ENCODE peak calls at places on chromosomes 1 and 21, in five cellular contexts. One of them, this sample, is unnamed.

GRCh38 chr1:19892628-19893168 is 10.5 kb downstream of the OTUD3 start:
- DNase-seq in GM23338: no peak
- DNase-seq in K562: no peak
- DNase-seq in HepG2: no peak
- DNase-seq in GM12878: no peak
- DNase-seq in this sample: no peak

GRCh38 chr1:209431813-209432442 is 151.6 kb upstream of the CAMK1G start:
- DNase-seq in K562: no peak
- DNase-seq in GM12878: no peak
- DNase-seq in GM23338: no peak
- DNase-seq in HepG2: no peak
- DNase-seq in this sample: no peak

GRCh38 chr1:9510130-9510529 is 29.1 kb upstream of the SLC25A33 start:
- DNase-seq in K562: no peak
- DNase-seq in GM12878: no peak
- DNase-seq in GM23338: no peak
- DNase-seq in HepG2: no peak
- DNase-seq in this sample: no peak

GRCh38 chr1:182617075-182617429 is 12.9 kb upstream of the RGS16 start:
- DNase-seq in GM12878: no peak
- DNase-seq in HepG2: no peak
- DNase-seq in GM23338: no peak
- DNase-seq in K562: no peak
- DNase-seq in this sample: no peak

GRCh38 chr1:231612393-231613089 is 14.0 kb upstream of the DISC1 start:
- DNase-seq in HepG2: no peak
- DNase-seq in K562: no peak
- DNase-seq in GM23338: no peak
- DNase-seq in GM12878: peak; percentile 49
- DNase-seq in this sample: no peak

GRCh38 chr1:179310721-179311120 is 17.1 kb downstream of the SOAT1 start:
- DNase-seq in K562: no peak
- DNase-seq in GM23338: no peak
- DNase-seq in HepG2: no peak
- DNase-seq in GM12878: no peak
- DNase-seq in this sample: peak; percentile 32

GRCh38 chr1:240706150-240706904 is 94.4 kb upstream of the GREM2 start:
- DNase-seq in GM23338: no peak
- DNase-seq in GM12878: no peak
- DNase-seq in K562: no peak
- DNase-seq in HepG2: no peak
- DNase-seq in this sample: no peak

GRCh38 chr1:244834596-244835275 is 722 bp upstream of the COX20 start:
- DNase-seq in K562: no peak
- DNase-seq in HepG2: peak; percentile 91
- DNase-seq in GM23338: peak; percentile 83
- DNase-seq in GM12878: peak; percentile 88
- DNase-seq in this sample: peak; percentile 95

DNA sequence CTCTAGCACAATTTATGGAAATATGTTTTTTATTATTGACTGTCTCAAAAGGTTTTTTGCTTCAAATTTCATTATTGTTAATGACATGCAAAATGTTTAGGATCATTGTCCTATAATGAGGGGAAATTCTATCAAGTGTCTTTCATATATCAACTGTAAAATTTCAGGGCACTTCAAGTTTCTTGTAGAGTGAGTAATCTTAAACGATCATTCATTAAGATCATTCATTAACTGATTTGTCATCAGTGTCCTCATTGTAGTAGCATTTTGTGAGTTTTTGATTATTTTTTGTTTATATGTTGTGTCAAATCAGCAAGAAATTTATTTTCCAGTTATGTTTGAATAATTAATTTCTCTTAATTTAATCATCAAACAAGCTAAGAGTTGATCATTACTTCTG is 111.8 kb upstream of the PRDX6 start:
- DNase-seq in K562: no peak
- DNase-seq in GM23338: no peak
- DNase-seq in HepG2: no peak
- DNase-seq in GM12878: no peak
- DNase-seq in this sample: no peak
- TF ChIP-seq JUNB in K562: no peak
- TF ChIP-seq JUNB in GM23338: no peak
- TF ChIP-seq JUNB in HepG2: no peak
- TF ChIP-seq JUNB in GM12878: no peak
- TF ChIP-seq JUNB in this sample: no peak

GRCh38 chr1:115714572-115715141 is 53.9 kb downstream of the CASQ2 start:
- DNase-seq in HepG2: peak; percentile 41
- DNase-seq in GM23338: peak; percentile 45
- DNase-seq in K562: no peak
- DNase-seq in GM12878: no peak
- DNase-seq in this sample: no peak
- TF ChIP-seq JUNB in HepG2: no peak
- TF ChIP-seq JUNB in GM23338: no peak
- TF ChIP-seq JUNB in K562: no peak
- TF ChIP-seq JUNB in GM12878: no peak
- TF ChIP-seq JUNB in this sample: no peak

GRCh38 chr1:243716901-243717300 is 133.1 kb downstream of the AKT3 start:
- DNase-seq in GM12878: no peak
- DNase-seq in K562: no peak
- DNase-seq in HepG2: no peak
- DNase-seq in GM23338: no peak
- DNase-seq in this sample: no peak
- TF ChIP-seq JUNB in GM12878: no peak
- TF ChIP-seq JUNB in K562: no peak
- TF ChIP-seq JUNB in HepG2: no peak
- TF ChIP-seq JUNB in GM23338: no peak
- TF ChIP-seq JUNB in this sample: no peak

DNA sequence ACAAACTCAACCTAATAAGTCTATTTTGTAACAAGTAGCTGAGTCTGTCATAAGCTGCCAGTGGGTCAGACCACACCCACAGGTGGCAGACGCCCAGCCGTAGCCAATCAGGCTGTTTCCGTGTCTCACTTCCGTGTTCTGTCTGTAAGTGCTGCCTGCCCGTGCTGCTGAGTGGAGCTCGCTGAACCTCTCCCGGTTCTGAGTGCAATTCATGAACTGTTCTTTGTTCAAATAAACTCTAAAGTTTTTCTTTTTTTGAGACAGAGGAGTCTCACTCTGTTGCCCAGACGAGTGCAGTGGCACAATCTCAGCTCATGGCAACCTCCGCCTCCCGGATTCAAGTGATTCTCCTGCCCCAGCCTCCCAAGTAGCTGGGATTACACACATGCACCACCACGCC is 25.1 kb downstream of the POFUT2 start:
- DNase-seq in GM12878: no peak
- DNase-seq in GM23338: no peak
- DNase-seq in HepG2: no peak
- DNase-seq in K562: no peak
- DNase-seq in this sample: no peak
- TF ChIP-seq JUNB in GM12878: no peak
- TF ChIP-seq JUNB in GM23338: no peak
- TF ChIP-seq JUNB in HepG2: no peak
- TF ChIP-seq JUNB in K562: no peak
- TF ChIP-seq JUNB in this sample: no peak

GRCh38 chr21:35282944-35283343 is 233.8 kb upstream of the RUNX1 start:
- DNase-seq in K562: no peak
- DNase-seq in GM12878: no peak
- DNase-seq in GM23338: no peak
- DNase-seq in HepG2: no peak
- DNase-seq in this sample: no peak

GRCh38 chr21:35291963-35292627 is 243.0 kb upstream of the RUNX1 start:
- DNase-seq in HepG2: no peak
- DNase-seq in GM12878: no peak
- DNase-seq in K562: no peak
- DNase-seq in GM23338: no peak
- DNase-seq in this sample: no peak

GRCh38 chr21:35291034-35291433 is 241.9 kb upstream of the RUNX1 start:
- DNase-seq in K562: no peak
- DNase-seq in GM12878: no peak
- DNase-seq in GM23338: no peak
- DNase-seq in HepG2: no peak
- DNase-seq in this sample: no peak

GRCh38 chr21:35284199-35284598 is 235.1 kb upstream of the RUNX1 start:
- DNase-seq in GM12878: no peak
- DNase-seq in GM23338: no peak
- DNase-seq in HepG2: no peak
- DNase-seq in K562: no peak
- DNase-seq in this sample: no peak

GRCh38 chr21:35288238-35288637 is 239.1 kb upstream of the RUNX1 start:
- DNase-seq in GM12878: no peak
- DNase-seq in GM23338: no peak
- DNase-seq in HepG2: no peak
- DNase-seq in K562: no peak
- DNase-seq in this sample: no peak
- TF ChIP-seq JUNB in GM12878: no peak
- TF ChIP-seq JUNB in GM23338: no peak
- TF ChIP-seq JUNB in HepG2: no peak
- TF ChIP-seq JUNB in K562: no peak
- TF ChIP-seq JUNB in this sample: no peak

GRCh38 chr1:7827134-7827955 is 25.5 kb downstream of the UTS2 start:
- DNase-seq in GM23338: peak; percentile 6
- DNase-seq in HepG2: no peak
- DNase-seq in K562: peak; percentile 68
- DNase-seq in GM12878: no peak
- DNase-seq in this sample: no peak

GRCh38 chr1:7826363-7826762 is 26.5 kb downstream of the UTS2 start:
- DNase-seq in HepG2: no peak
- DNase-seq in K562: peak; percentile 28
- DNase-seq in GM23338: no peak
- DNase-seq in GM12878: no peak
- DNase-seq in this sample: no peak

GRCh38 chr1:7824701-7825100 is 28.2 kb downstream of the UTS2 start:
- DNase-seq in GM12878: no peak
- DNase-seq in K562: no peak
- DNase-seq in GM23338: no peak
- DNase-seq in HepG2: no peak
- DNase-seq in this sample: no peak
- TF ChIP-seq JUNB in GM12878: no peak
- TF ChIP-seq JUNB in K562: no peak
- TF ChIP-seq JUNB in GM23338: no peak
- TF ChIP-seq JUNB in HepG2: no peak
- TF ChIP-seq JUNB in this sample: no peak

GRCh38 chr21:42062543-42063022 is 8.5 kb upstream of the UMODL1 start:
- DNase-seq in GM12878: peak; percentile 82
- DNase-seq in K562: no peak
- DNase-seq in HepG2: no peak
- DNase-seq in GM23338: no peak
- DNase-seq in this sample: no peak
- TF ChIP-seq JUNB in GM12878: peak; percentile 38
- TF ChIP-seq JUNB in K562: no peak
- TF ChIP-seq JUNB in HepG2: no peak
- TF ChIP-seq JUNB in GM23338: no peak
- TF ChIP-seq JUNB in this sample: no peak

DNA sequence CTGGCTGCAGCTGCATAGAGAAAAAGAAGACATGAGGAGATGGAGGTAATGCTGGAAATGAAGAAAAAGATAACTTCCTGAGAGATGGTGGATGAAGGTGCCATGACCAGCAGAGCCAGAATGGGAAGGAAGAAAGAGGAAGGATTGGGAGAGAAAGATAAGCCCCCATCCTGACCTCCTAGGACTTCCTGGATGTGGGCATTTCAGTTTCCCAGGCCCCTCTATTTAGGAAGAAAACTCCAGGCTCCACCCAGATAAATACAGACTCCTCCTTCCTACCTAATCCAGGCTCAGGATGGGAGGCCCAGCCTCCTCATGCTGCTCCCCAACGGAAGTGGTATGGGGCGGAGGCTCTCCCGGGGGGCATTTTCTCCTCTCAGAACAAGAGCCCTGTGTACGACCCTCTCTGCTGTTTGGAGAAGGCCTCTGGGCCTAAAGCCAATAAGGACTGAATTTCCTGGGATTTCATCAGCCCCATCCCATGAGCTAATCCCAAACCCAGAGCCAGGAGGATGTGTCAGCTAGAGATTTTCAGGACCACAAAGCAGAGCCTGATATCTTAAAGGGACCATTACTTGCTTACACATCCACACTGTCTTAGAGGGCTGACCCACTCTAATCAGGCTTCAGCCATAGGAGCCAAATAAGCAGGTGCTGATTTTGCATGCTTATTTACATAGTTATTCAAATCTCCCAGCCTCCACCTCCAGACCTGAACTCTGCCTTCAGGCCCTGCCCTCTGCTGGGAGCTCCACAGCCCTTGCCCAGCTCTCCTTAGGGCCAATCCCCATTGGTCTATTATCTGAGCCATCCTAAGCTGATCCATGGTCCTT is 5.1 kb upstream of the ARHGEF2 start:
- DNase-seq in GM23338: peak; percentile 74
- DNase-seq in HepG2: peak; percentile 44
- DNase-seq in K562: peak; percentile 48
- DNase-seq in GM12878: no peak
- DNase-seq in this sample: no peak
- TF ChIP-seq JUNB in GM23338: no peak
- TF ChIP-seq JUNB in HepG2: no peak
- TF ChIP-seq JUNB in K562: no peak
- TF ChIP-seq JUNB in GM12878: no peak
- TF ChIP-seq JUNB in this sample: no peak

DNA sequence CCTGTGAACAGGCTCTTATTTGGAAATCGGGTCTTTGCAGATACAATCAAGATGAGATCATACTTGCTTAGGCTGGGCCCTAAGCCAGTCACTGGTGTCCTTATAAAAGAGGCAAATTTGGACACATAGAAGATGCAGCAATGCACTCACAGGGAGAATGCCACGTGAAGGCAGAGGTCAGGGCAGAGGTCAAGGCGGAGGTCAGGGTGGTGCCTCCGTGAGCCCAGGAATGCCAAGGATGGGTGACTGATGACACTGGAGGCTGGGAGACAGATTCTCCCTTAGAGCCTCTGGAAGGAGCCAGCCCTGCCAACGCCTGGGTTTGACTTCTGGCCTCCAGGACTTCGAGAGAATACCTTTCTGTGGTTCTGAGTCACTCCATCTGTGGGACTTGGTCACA is 22.8 kb upstream of the C1orf174 start:
- DNase-seq in HepG2: no peak
- DNase-seq in GM23338: no peak
- DNase-seq in K562: no peak
- DNase-seq in GM12878: no peak
- DNase-seq in this sample: no peak
- TF ChIP-seq JUNB in HepG2: no peak
- TF ChIP-seq JUNB in GM23338: no peak
- TF ChIP-seq JUNB in K562: no peak
- TF ChIP-seq JUNB in GM12878: no peak
- TF ChIP-seq JUNB in this sample: no peak

This sample was measured in A549.